ENCODE peak calls at places on chromosomes 3 and 15, in six cellular contexts. U is AG04450, R is pancreas, N is body of pancreas, E is HepG2, W is cardiac muscle cell. L is an unnamed sample.

GRCh38 chr3:16183601-16184270 is 9.3 kb downstream of the GALNT15 start:
- DNase-seq in N (no peak), W (peak), E (no peak), R (no peak), U (peak), L (peak)

GRCh38 chr3:58835075-58835474 is 168.5 kb upstream of the FAM3D start:
- DNase-seq in R (no peak), U (no peak), E (no peak), W (no peak), N (no peak), L (peak)

GRCh38 chr3:184248454-184249411 is at the start of gene ALG3:
- DNase-seq in R (peak), U (peak), N (peak), W (peak), E (peak), L (peak)

GRCh38 chr3:138963161-138963560 is 16.1 kb downstream of the FOXL2NB start:
- DNase-seq in E (peak), N (no peak), W (no peak), R (no peak), U (no peak), L (no peak)

GRCh38 chr3:49553320-49553689 is 972 bp upstream of the BSN start:
- DNase-seq in U (no peak), W (peak), R (no peak), N (no peak), E (no peak), L (no peak)

GRCh38 chr15:60720084-60720483 is 241.1 kb upstream of the ICE2 start:
- DNase-seq in R (no peak), E (no peak), N (no peak), W (no peak), U (no peak), L (no peak)

GRCh38 chr3:32998631-32999451 is 47.4 kb downstream of the CCR4 start:
- DNase-seq in R (no peak), U (no peak), N (no peak), W (no peak), E (no peak), L (no peak)

GRCh38 chr3:55795296-55795695 is 308.2 kb upstream of the WNT5A start:
- DNase-seq in E (no peak), R (no peak), N (no peak), W (no peak), U (no peak), L (no peak)

GRCh38 chr3:2948882-2949281 is 161.3 kb downstream of the IL5RA start:
- DNase-seq in R (no peak), U (no peak), N (no peak), W (no peak), E (no peak), L (no peak)

GRCh38 chr3:56792201-56792600 is 9.5 kb downstream of the ARHGEF3 start:
- DNase-seq in N (peak), E (peak), R (no peak), U (no peak), W (no peak), L (no peak)

GRCh38 chr3:20320489-20320888 is 134.5 kb upstream of the SGO1 start:
- DNase-seq in U (no peak), R (peak), N (peak), E (peak), W (no peak), L (no peak)

GRCh38 chr3:33831053-33831452 is 32.6 kb downstream of the PDCD6IP start:
- DNase-seq in N (no peak), R (no peak), E (no peak), U (no peak), W (no peak), L (peak)

GRCh38 chr3:56929809-56930615 is 128.3 kb upstream of the ARHGEF3 start:
- DNase-seq in R (no peak), W (no peak), N (no peak), E (no peak), U (no peak), L (no peak)

GRCh38 chr3:187183210-187183862 is 13.9 kb upstream of the RTP1 start:
- DNase-seq in U (no peak), N (no peak), E (no peak), W (no peak), R (no peak), L (no peak)

GRCh38 chr15:41727143-41727542 is 47.1 kb upstream of the MAPKBP1 start:
- DNase-seq in U (no peak), W (peak), N (no peak), R (no peak), E (no peak), L (peak)

GRCh38 chr3:136250862-136251460 is 821 bp downstream of the PCCB start:
- DNase-seq in W (peak), N (peak), E (peak), R (peak), U (no peak), L (peak)

GRCh38 chr15:38073278-38073930 is 139.0 kb downstream of the TMCO5A start:
- DNase-seq in U (no peak), R (no peak), W (peak), E (peak), N (no peak), L (no peak)

GRCh38 chr3:66490214-66490613 is 10.6 kb downstream of the LRIG1 start:
- DNase-seq in U (peak), W (peak), E (no peak), N (no peak), R (no peak), L (no peak)

GRCh38 chr15:67133738-67134576 is 68.6 kb downstream of the SMAD3 start:
- DNase-seq in N (no peak), U (no peak), W (peak), R (no peak), E (no peak), L (peak)

GRCh38 chr15:85788796-85789495 is 5.8 kb downstream of the KLHL25 start:
- DNase-seq in U (no peak), W (no peak), R (peak), E (no peak), N (peak), L (no peak)

GRCh38 chr3:109927161-109927560 is 589.8 kb upstream of the DPPA4 start:
- DNase-seq in W (peak), E (peak), R (no peak), U (peak), N (no peak), L (peak)

GRCh38 chr3:102529452-102529851 is 94.6 kb downstream of the ZPLD1 start:
- DNase-seq in W (peak), E (no peak), U (peak), N (peak), R (no peak), L (no peak)

GRCh38 chr15:99452728-99453643 is 112.8 kb upstream of the MEF2A start:
- DNase-seq in N (peak), R (peak), U (no peak), E (peak), W (peak), L (no peak)

GRCh38 chr15:54273928-54274327 is 295.7 kb downstream of the UNC13C start:
- DNase-seq in R (no peak), W (no peak), U (no peak), N (no peak), E (no peak), L (no peak)

GRCh38 chr3:178966299-178967183 is 105.1 kb downstream of the ZMAT3 start:
- DNase-seq in R (peak), W (peak), E (peak), U (no peak), N (peak), L (no peak)
- TF ChIP-seq CTCF in R (peak), W (peak), E (peak), U (peak), N (peak), L (peak)

GRCh38 chr15:48705381-48705780 is 59.9 kb upstream of the FBN1 start:
- DNase-seq in W (no peak), R (no peak), U (no peak), N (no peak), E (no peak), L (no peak)
- H3K27ac ChIP-seq in W (no peak), R (no peak), U (no peak), N (no peak), E (no peak), L (no peak)

GRCh38 chr3:129558076-129558771 is 15.2 kb downstream of the H1-8 start:
- DNase-seq in R (no peak), U (no peak), W (no peak), E (no peak), N (no peak), L (no peak)
- H3K4me3 ChIP-seq in R (no peak), U (no peak), W (no peak), E (no peak), N (no peak), L (no peak)

GRCh38 chr3:40645883-40646282 is 121.1 kb downstream of the ZNF621 start:
- DNase-seq in U (no peak), E (no peak), R (no peak), W (peak), N (peak), L (no peak)

GRCh38 chr3:40637891-40638290 is 113.1 kb downstream of the ZNF621 start:
- DNase-seq in W (no peak), N (no peak), U (no peak), R (no peak), E (no peak), L (no peak)

GRCh38 chr3:40639006-40639405 is 114.2 kb downstream of the ZNF621 start:
- DNase-seq in R (no peak), U (no peak), N (no peak), W (no peak), E (no peak), L (no peak)

GRCh38 chr3:40642812-40643211 is 118.1 kb downstream of the ZNF621 start:
- DNase-seq in E (no peak), U (no peak), R (no peak), N (no peak), W (no peak), L (no peak)
- TF ChIP-seq CTCF in E (no peak), U (no peak), R (no peak), N (no peak), W (no peak), L (no peak)

DNA sequence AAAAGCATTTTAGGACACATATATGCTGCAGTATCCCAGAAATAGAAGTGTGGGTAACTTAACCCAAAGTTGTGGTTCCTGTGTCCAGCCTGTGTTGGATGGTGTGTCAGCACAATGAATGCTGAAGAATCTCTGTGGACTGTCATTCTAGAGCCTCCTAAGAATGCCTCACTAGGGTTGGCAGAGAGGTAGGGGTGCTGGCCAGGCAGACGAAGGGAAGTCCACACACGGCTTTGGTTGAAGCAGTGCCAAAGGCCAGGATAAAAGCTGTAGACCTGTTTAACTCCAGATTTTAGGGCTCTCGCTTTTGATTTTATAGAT is 43.7 kb upstream of the TIPARP start:
- DNase-seq in R (no peak), W (no peak), N (no peak), E (no peak), U (no peak), L (no peak)
- H3K27ac ChIP-seq in R (no peak), W (no peak), N (peak), E (no peak), U (no peak), L (no peak)

DNA sequence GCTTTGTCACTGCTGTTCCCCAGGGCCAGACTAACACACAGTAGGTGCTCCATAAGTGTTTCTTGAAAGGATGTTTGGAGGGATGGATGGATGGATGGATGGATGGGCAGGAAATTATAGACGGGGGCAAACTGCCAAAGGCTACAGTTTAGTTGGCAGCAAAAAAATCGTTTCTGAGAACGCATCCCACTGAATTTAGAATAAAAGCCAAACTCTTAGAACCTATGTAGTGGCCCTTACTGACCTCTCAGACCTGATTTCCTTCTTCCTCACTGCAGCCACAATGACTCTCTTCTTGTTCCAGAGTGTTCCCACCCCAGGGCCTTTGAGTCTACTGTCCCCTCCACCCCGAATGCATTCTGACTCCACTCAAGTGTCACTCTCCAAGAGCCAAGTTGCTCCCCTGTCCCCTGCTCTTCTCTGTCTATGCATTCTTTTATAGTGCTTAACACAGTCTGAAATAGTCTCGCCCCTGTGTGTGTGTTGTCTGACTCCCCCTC is 5.2 kb upstream of the GATA2 start:
- DNase-seq in R (no peak), E (no peak), W (no peak), U (no peak), N (no peak), L (no peak)
- H3K4me3 ChIP-seq in R (peak), E (no peak), W (peak), U (peak), N (no peak), L (no peak)

DNA sequence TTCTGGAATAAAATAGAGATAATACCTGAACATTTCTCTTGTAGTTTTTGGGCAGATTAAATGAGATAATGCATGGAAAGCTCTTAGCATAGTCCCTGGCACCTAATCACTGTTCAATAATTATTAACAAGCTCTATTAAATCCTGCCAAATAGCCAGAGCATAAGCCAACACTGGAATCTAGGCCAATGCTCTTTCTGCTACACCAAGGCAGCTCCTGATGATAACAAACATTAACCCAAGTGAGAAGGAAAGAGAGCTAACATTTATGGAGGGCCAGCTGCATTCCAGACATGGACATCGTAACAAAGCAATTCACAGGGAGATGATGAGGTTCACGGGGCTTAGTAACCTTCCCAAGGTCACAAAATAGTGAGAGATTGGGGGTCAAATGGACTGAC is 23.3 kb downstream of the LARP6 start:
- DNase-seq in N (peak), W (no peak), R (peak), E (no peak), U (no peak), L (no peak)
- TF ChIP-seq CTCF in N (no peak), W (no peak), R (no peak), E (no peak), U (no peak), L (no peak)